ENCODE peak calls at places on chromosomes 3 and 15, in eight cellular contexts. D is GM23338, K is choroid plexus epithelial cell, W is bronchial epithelial cell, X is NB4, Y is glutamatergic neuron, R is HFFc6, V is tibial nerve. Z is an unnamed sample.

GRCh38 chr15:84099181-84099580 is 136.4 kb upstream of the GOLGA6L4 start:
- DNase-seq in D (no peak), K (peak), W (peak), X (peak), Y (no peak), R (no peak), V (no peak), Z (no peak)

GRCh38 chr3:101574388-101575156 is 592 bp downstream of the PCNP start:
- DNase-seq in D (peak), K (peak), W (peak), X (peak), Y (no peak), R (peak), V (no peak), Z (peak)

GRCh38 chr15:66927326-66928077 is 137.9 kb upstream of the SMAD3 start:
- DNase-seq in D (no peak), K (peak), W (peak), X (no peak), Y (no peak), R (peak), V (no peak), Z (no peak)

GRCh38 chr15:93900476-93901400 is 330.6 kb upstream of the MCTP2 start:
- DNase-seq in D (peak), K (no peak), W (no peak), X (peak), Y (no peak), R (no peak), V (no peak), Z (no peak)

GRCh38 chr3:31166249-31166885 is 271.9 kb upstream of the GADL1 start:
- DNase-seq in D (peak), K (peak), W (peak), X (no peak), Y (no peak), R (peak), V (no peak), Z (no peak)

GRCh38 chr15:28914483-28915023 is 28.8 kb downstream of the APBA2 start:
- DNase-seq in D (no peak), K (no peak), W (no peak), X (no peak), Y (no peak), R (no peak), V (no peak), Z (no peak)

GRCh38 chr3:126961191-126961790 is 21.6 kb upstream of the PLXNA1 start:
- DNase-seq in D (no peak), K (peak), W (peak), X (no peak), Y (peak), R (no peak), V (peak), Z (no peak)

GRCh38 chr3:188554404-188554803 is 400.4 kb downstream of the LPP start:
- DNase-seq in D (no peak), K (peak), W (no peak), X (no peak), Y (no peak), R (peak), V (no peak), Z (no peak)

GRCh38 chr3:162400697-162401096 is 904.1 kb downstream of the OTOL1 start:
- DNase-seq in D (no peak), K (peak), W (no peak), X (no peak), Y (no peak), R (no peak), V (no peak), Z (no peak)

GRCh38 chr15:63288778-63289378 is 11.5 kb downstream of the APH1B start:
- DNase-seq in D (peak), K (peak), W (peak), X (peak), Y (no peak), R (peak), V (no peak), Z (no peak)

GRCh38 chr3:71695000-71695482 is 30.2 kb downstream of the EIF4E3 start:
- DNase-seq in D (no peak), K (peak), W (no peak), X (no peak), Y (no peak), R (no peak), V (no peak), Z (no peak)

GRCh38 chr3:16290007-16290826 is 25.2 kb downstream of the OXNAD1 start:
- DNase-seq in D (peak), K (peak), W (peak), X (peak), Y (peak), R (peak), V (no peak), Z (peak)
- TF ChIP-seq CTCF in D (peak), K (peak), W (peak), X (peak), Y (peak), R (peak), V (peak), Z (peak)

GRCh38 chr3:38782148-38782547 is 33.9 kb downstream of the SCN10A start:
- DNase-seq in D (no peak), K (no peak), W (peak), X (peak), Y (no peak), R (no peak), V (no peak), Z (no peak)
- TF ChIP-seq CTCF in D (no peak), K (no peak), W (no peak), X (no peak), Y (no peak), R (no peak), V (no peak), Z (no peak)

GRCh38 chr15:41813426-41813825 is 14.5 kb upstream of the JMJD7 start:
- DNase-seq in D (no peak), K (no peak), W (no peak), X (no peak), Y (no peak), R (no peak), V (no peak), Z (no peak)
- TF ChIP-seq CTCF in D (no peak), K (no peak), W (no peak), X (no peak), Y (no peak), R (no peak), V (no peak), Z (no peak)

DNA sequence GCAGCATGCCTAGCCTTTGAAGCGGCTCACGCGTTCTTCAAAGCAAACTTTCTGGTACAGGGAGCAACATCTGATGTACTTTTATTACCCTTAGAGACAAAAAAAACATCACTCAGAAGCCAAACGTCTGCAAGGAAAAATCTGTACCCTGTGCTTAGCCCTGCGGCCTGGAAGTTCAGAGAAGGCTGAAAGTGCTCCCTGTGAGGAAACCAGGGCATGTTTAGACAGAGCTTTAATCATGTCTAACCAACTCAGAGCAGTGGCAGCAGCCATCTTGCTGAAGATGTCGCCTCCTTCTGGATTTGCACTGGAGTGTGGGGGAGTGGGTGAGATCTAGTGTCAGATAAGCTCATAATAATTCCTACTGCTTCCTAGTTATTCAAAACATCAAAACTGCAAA is 170.4 kb downstream of the P3H2 start:
- DNase-seq in D (no peak), K (peak), W (peak), X (no peak), Y (no peak), R (no peak), V (no peak), Z (no peak)
- TF ChIP-seq CTCF in D (peak), K (peak), W (peak), X (no peak), Y (no peak), R (peak), V (no peak), Z (no peak)

GRCh38 chr3:4660936-4661335 is 167.8 kb downstream of the ITPR1 start:
- DNase-seq in D (no peak), K (no peak), W (no peak), X (no peak), Y (no peak), R (no peak), V (no peak), Z (no peak)

GRCh38 chr3:4656646-4657318 is 163.6 kb downstream of the ITPR1 start:
- DNase-seq in D (peak), K (peak), W (no peak), X (no peak), Y (no peak), R (no peak), V (no peak), Z (no peak)

GRCh38 chr3:4655145-4656045 is 162.2 kb downstream of the ITPR1 start:
- DNase-seq in D (no peak), K (no peak), W (no peak), X (no peak), Y (no peak), R (no peak), V (no peak), Z (no peak)

GRCh38 chr3:4656059-4656458 is 162.9 kb downstream of the ITPR1 start:
- DNase-seq in D (peak), K (peak), W (peak), X (peak), Y (peak), R (peak), V (peak), Z (peak)
- TF ChIP-seq CTCF in D (peak), K (peak), W (peak), X (peak), Y (peak), R (peak), V (peak), Z (peak)

DNA sequence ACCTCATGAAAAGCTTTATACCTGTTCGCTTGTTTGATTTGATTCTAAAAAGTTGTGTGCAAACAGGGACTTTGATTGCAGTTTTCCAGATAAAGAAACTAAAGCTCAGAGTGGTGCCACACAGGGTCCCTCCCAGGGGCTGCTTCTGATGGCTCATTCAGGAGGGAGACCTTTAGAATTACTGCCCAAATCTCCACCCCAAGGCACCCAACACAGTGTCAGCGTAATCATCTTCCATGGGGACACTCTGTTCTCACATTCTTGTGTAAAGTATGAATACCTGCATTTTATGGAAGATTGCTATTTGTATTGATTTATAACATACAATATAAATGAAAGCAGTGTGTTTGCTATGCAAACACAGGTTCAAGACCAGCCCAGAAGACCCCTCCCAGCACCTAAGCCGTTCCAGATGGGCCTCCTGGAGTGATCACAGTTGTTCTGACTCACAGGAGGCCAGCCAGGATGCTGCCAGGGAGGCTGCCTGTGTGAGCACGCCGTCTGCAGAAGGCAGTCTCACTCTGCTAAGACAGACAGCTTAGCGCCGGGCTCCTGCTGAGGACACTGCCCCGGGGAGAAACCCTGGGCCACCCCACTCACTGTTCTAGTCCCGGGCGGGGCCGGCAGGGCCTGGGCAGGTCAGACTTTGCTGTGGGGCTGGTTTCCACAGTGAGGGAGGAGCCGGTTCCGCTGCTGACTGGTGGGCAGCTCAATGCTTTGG is 185.6 kb downstream of the FAM43A start:
- DNase-seq in D (peak), K (peak), W (peak), X (peak), Y (peak), R (peak), V (peak), Z (peak)
- TF ChIP-seq CTCF in D (no peak), K (no peak), W (no peak), X (no peak), Y (no peak), R (no peak), V (no peak), Z (no peak)

Z was measured in uterus.